ENCODE peak calls at places on chromosomes 4 and X, in ten cellular contexts. S is D721Med, F is cardiac muscle cell, M is nephron progenitor cell, Y is heart left ventricle, X is spleen, G is GM10248, D is LNCaP clone FGC, W is fibroblast of lung, O is AG04450. V is an unnamed sample.

GRCh38 chr4:144894525-144894924 is 203.5 kb downstream of the ANAPC10 start:
- DNase-seq in S (no peak), F (no peak), M (no peak), Y (no peak), X (no peak), G (no peak), D (no peak), W (peak), O (no peak), V (no peak)

GRCh38 chrX:100864967-100865366 is 9.2 kb downstream of the NOX1 start:
- DNase-seq in S (no peak), F (no peak), M (no peak), Y (no peak), X (no peak), G (no peak), D (no peak), W (peak), O (no peak), V (no peak)

GRCh38 chr4:93221771-93222170 is 606.8 kb upstream of the ATOH1 start:
- DNase-seq in S (no peak), F (no peak), M (no peak), Y (no peak), X (no peak), G (no peak), D (no peak), W (no peak), O (no peak), V (no peak)

GRCh38 chr4:101307901-101308300 is 39.4 kb downstream of the PPP3CA start:
- DNase-seq in S (no peak), F (no peak), M (no peak), Y (no peak), X (no peak), G (no peak), D (no peak), W (peak), O (no peak), V (no peak)

GRCh38 chr4:172770787-172771186 is 397.8 kb upstream of the GALNT7 start:
- DNase-seq in S (no peak), F (no peak), M (no peak), Y (no peak), X (no peak), G (no peak), D (no peak), W (no peak), O (no peak), V (no peak)

GRCh38 chr4:86918539-86919072 is 16.2 kb upstream of the AFF1 start:
- DNase-seq in S (no peak), F (no peak), M (no peak), Y (no peak), X (no peak), G (no peak), D (no peak), W (peak), O (no peak), V (no peak)

GRCh38 chr4:169045862-169046584 is 36.0 kb upstream of the CBR4 start:
- DNase-seq in S (no peak), F (peak), M (no peak), Y (no peak), X (no peak), G (no peak), D (no peak), W (peak), O (no peak), V (no peak)

GRCh38 chr4:74166135-74166534 is 8.2 kb downstream of the MTHFD2L start:
- DNase-seq in S (no peak), F (no peak), M (no peak), Y (no peak), X (no peak), G (no peak), D (no peak), W (no peak), O (no peak), V (no peak)

GRCh38 chrX:7614616-7615015 is 228.4 kb upstream of the VCX start:
- DNase-seq in S (no peak), F (peak), M (no peak), Y (no peak), X (no peak), G (no peak), D (no peak), W (no peak), O (no peak), V (no peak)

GRCh38 chr4:53522334-53522733 is 69.0 kb downstream of the LNX1 start:
- DNase-seq in S (no peak), F (no peak), M (no peak), Y (no peak), X (no peak), G (no peak), D (peak), W (no peak), O (no peak), V (no peak)
- TF ChIP-seq CTCF in S (no peak), F (no peak), M (no peak), Y (no peak), X (no peak), G (no peak), D (no peak), W (no peak), O (no peak), V (no peak)

GRCh38 chr4:134470544-134470943 is 269.0 kb upstream of the PABPC4L start:
- DNase-seq in S (no peak), F (peak), M (no peak), Y (peak), X (no peak), G (peak), D (no peak), W (peak), O (no peak), V (no peak)
- TF ChIP-seq CTCF in S (peak), F (no peak), M (peak), Y (peak), X (no peak), G (no peak), D (peak), W (no peak), O (no peak), V (peak)

DNA sequence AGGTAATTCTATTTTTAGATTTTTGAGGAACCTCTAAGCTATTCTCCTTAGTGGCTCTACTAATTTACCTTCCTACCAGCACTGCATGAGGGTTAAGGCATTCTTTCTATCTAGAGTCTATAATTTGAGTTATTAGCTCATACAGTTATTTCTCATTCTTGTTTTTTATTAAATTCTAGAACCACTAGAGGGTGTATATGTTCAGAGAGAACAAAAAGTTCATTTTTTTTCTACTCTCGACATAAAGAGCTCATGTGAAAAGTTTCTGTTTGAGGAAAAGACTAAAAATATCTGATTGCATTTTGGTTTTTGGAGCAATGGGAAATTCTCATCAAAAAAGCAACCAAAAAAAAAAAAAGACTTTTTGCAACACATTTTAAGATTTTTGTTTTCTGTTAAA is 57.0 kb upstream of the LRAT start:
- DNase-seq in S (no peak), F (no peak), M (no peak), Y (no peak), X (no peak), G (no peak), D (no peak), W (peak), O (no peak), V (no peak)
- TF ChIP-seq CTCF in S (no peak), F (peak), M (no peak), Y (no peak), X (no peak), G (no peak), D (peak), W (no peak), O (peak), V (no peak)

GRCh38 chr4:31692407-31692940 is 972.3 kb downstream of the PCDH7 start:
- DNase-seq in S (no peak), F (no peak), M (no peak), Y (no peak), X (no peak), G (no peak), D (no peak), W (peak), O (no peak), V (no peak)
- TF ChIP-seq CTCF in S (peak), F (peak), M (no peak), Y (peak), X (no peak), G (no peak), D (peak), W (peak), O (peak), V (no peak)

DNA sequence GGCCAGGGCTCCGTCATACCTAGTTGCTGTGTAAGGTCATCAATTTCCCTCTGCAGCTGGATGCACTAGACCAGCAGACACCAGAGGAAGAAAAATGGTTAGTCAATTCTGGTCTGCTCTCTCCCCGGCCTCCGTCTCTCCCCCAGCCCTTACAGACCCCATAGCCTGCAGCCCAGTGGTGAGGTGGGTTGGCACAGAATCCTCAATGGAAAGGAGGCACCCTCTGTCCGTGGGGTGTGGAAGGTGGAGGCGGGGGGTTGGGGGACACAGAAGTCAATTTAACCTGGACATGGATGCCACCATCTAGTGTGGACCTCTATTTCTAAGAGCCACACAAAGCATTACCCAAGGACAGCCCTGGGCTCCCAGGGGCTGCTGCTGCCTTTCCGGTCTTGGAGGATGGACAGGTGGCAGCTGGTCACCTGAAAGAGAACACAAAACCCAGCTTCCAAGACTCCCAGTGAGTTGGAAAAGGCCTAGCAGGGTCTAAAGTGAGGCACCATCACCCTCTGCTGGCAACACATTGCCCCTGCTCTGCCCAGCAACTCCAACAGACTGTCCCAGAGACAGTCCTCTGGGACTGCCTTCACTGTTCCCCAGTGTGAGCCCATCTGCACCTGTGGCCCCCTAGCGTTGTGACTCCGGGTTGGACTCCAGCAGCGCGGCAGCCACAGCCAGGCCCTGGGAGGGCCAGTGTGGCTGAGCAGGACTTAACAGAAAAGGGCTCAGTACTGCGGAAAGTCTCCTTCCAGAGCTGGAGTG is 40.1 kb upstream of the NHSL2 start:
- DNase-seq in S (no peak), F (peak), M (peak), Y (no peak), X (no peak), G (no peak), D (no peak), W (no peak), O (no peak), V (peak)
- TF ChIP-seq CTCF in S (peak), F (peak), M (peak), Y (no peak), X (no peak), G (no peak), D (peak), W (peak), O (peak), V (no peak)

GRCh38 chr4:78032446-78032845 is 24.7 kb upstream of the FRAS1 start:
- DNase-seq in S (no peak), F (no peak), M (no peak), Y (no peak), X (no peak), G (no peak), D (no peak), W (no peak), O (no peak), V (no peak)
- TF ChIP-seq CTCF in S (no peak), F (no peak), M (no peak), Y (no peak), X (no peak), G (no peak), D (peak), W (no peak), O (no peak), V (no peak)

DNA sequence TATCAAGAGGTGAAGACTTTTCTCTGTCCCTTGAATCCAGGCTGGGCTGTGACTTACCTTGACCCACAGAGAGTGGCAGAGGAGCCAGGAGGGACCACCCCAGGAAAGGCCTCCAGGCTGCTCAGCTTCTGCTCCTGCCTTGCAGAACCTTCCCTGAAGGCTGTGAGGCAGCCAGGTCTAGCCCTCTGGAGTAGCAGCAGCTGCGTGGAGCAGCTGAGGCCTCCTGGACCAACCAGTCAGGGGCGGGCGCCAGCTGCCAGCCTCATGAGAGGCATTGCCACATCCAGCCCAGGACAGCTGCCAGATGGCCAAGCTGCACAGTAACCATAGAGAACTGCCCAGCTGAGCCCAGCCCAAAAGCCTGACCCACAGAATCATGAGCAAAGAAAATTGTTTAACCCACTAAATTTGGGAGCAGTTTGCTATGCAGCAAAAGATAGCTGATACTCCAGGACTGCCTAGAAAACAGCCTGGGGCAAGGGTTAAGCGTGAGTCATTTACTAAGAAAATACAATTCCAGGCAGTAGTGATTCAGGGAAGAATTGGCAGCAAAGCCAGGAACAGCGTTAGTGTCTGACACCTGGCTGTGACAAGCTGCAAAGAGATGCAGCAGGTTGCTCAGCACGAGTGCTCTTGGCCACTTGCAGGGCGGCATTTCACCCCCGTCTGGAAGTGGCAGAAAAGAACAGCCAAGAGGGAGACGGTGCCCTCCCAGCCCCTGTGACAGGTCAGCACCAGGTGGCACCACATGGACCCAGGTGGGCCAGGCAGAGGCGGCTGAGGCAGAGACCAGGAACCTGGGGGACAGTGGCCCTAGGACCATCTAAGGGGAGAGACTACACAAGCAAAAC is 14.7 kb upstream of the PDE6B start:
- DNase-seq in S (no peak), F (no peak), M (no peak), Y (no peak), X (peak), G (no peak), D (peak), W (peak), O (peak), V (no peak)
- TF ChIP-seq CTCF in S (no peak), F (no peak), M (no peak), Y (no peak), X (no peak), G (no peak), D (no peak), W (no peak), O (no peak), V (no peak)

GRCh38 chr4:51862199-51862598 is 19.2 kb downstream of the DCUN1D4 start:
- DNase-seq in S (no peak), F (no peak), M (no peak), Y (no peak), X (no peak), G (no peak), D (no peak), W (no peak), O (no peak), V (no peak)

GRCh38 chr4:51855751-51856150 is 12.8 kb downstream of the DCUN1D4 start:
- DNase-seq in S (no peak), F (no peak), M (no peak), Y (no peak), X (no peak), G (no peak), D (no peak), W (no peak), O (no peak), V (no peak)

GRCh38 chr4:51855270-51855669 is 12.3 kb downstream of the DCUN1D4 start:
- DNase-seq in S (no peak), F (no peak), M (no peak), Y (no peak), X (no peak), G (no peak), D (no peak), W (no peak), O (no peak), V (no peak)

GRCh38 chr4:51859476-51860032 is 16.6 kb downstream of the DCUN1D4 start:
- DNase-seq in S (no peak), F (no peak), M (no peak), Y (no peak), X (no peak), G (no peak), D (no peak), W (no peak), O (no peak), V (no peak)

DNA sequence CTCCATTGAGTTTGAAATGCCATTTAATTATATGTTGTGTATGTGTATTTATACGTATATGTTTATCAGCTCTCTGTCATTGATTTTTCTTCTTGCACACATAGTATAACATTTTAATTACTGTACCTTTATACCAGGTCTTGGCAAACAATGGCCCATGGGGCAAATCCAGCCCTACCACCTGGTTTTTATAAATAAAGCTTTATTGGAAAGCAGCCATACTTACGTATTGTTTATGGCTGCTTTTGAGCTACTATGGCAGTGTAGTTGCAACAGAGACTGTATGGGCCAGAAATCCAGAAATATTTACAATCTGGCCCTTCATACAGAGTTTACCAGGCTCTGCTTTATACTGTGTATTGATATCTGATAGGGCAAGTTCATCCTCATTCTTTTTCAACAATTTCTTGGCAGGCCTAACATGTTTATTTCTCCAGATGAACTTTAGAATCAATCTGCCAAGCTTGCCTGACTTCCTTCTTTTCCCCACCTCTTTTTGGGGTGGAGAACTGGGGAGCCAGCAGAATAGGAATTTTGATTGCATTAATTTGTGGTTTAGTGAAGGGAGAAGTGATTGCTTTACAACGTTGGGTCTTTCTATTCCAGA is 15.8 kb downstream of the DCUN1D4 start:
- DNase-seq in S (no peak), F (no peak), M (no peak), Y (no peak), X (no peak), G (no peak), D (peak), W (peak), O (no peak), V (no peak)
- TF ChIP-seq CTCF in S (no peak), F (no peak), M (no peak), Y (no peak), X (no peak), G (no peak), D (no peak), W (no peak), O (no peak), V (no peak)

V was measured in GM13976.